ENCODE peak calls at places on chromosomes 6 and 20, in nine cellular contexts. M is left ventricle myocardium superior; D is stimulated activated CD8-positive, alpha-beta memory T cell treated with anti-CD3 and anti-CD28 coated beads, Interleukin-15, amount 100 ng/mL, for 4 hours; L is activated T-helper 1 cell treated with anti-CD3 and anti-CD28 coated beads, Interleukin-2, amount 50 U/mL, for 16 hours; U is HFFc6; V is hypothalamus; S is tibial artery; I is NCI-H2081; H is fibroblast of pulmonary artery. P is an unnamed sample.
A peak's percentile ranks its signal among the peaks of the same experiment; 100 is the strongest.

GRCh38 chr6:144379356-144379755 is 94.2 kb downstream of the UTRN start:
- DNase-seq in M (no peak), D (no peak), L (no peak), U (peak; percentile 36), V (no peak), S (no peak), I (no peak), H (no peak), P (peak; percentile 31)

GRCh38 chr20:30506100-30506499 is 751.4 kb upstream of the DEFB115 start:
- DNase-seq in M (no peak), D (no peak), L (no peak), U (no peak), V (no peak), S (no peak), I (no peak), H (no peak), P (no peak)

GRCh38 chr20:5402903-5403531 is 86.3 kb upstream of the PROKR2 start:
- DNase-seq in M (no peak), D (no peak), L (no peak), U (peak; percentile 9), V (no peak), S (no peak), I (no peak), H (peak; percentile 24), P (no peak)

GRCh38 chr6:156866181-156866862 is 89.1 kb downstream of the ARID1B start:
- DNase-seq in M (no peak), D (no peak), L (no peak), U (peak; percentile 23), V (peak; percentile 12), S (no peak), I (no peak), H (no peak), P (peak; percentile 45)

GRCh38 chr6:142635130-142635529 is 309.8 kb downstream of the HIVEP2 start:
- DNase-seq in M (no peak), D (no peak), L (no peak), U (no peak), V (no peak), S (no peak), I (no peak), H (no peak), P (no peak)

GRCh38 chr6:88749849-88750248 is 213.6 kb downstream of the RNGTT start:
- DNase-seq in M (no peak), D (no peak), L (no peak), U (no peak), V (no peak), S (no peak), I (no peak), H (no peak), P (no peak)

GRCh38 chr6:110039996-110040383 is 61.9 kb downstream of the GPR6 start:
- DNase-seq in M (no peak), D (no peak), L (no peak), U (peak; percentile 18), V (no peak), S (no peak), I (peak; percentile 62), H (peak; percentile 49), P (no peak)

GRCh38 chr20:23666189-23666588 is 22.6 kb downstream of the CST4 start:
- DNase-seq in M (no peak), D (no peak), L (no peak), U (no peak), V (no peak), S (no peak), I (no peak), H (peak; percentile 31), P (no peak)

GRCh38 chr20:63750807-63751470 is 11.4 kb downstream of the SLC2A4RG start:
- DNase-seq in M (no peak), D (no peak), L (peak; percentile 49), U (no peak), V (no peak), S (no peak), I (no peak), H (no peak), P (no peak)

GRCh38 chr6:15400572-15401004 is 154.7 kb downstream of the JARID2 start:
- DNase-seq in M (peak; percentile 84), D (no peak), L (no peak), U (no peak), V (peak; percentile 51), S (peak; percentile 51), I (peak; percentile 54), H (peak; percentile 56), P (no peak)

GRCh38 chr6:168785720-168786511 is 344.9 kb downstream of the SMOC2 start:
- DNase-seq in M (no peak), D (no peak), L (no peak), U (no peak), V (no peak), S (no peak), I (no peak), H (no peak), P (no peak)

GRCh38 chr6:35065870-35066269 is 75.3 kb downstream of the TCP11 start:
- DNase-seq in M (no peak), D (no peak), L (no peak), U (no peak), V (no peak), S (no peak), I (no peak), H (no peak), P (no peak)

GRCh38 chr6:158316022-158316421 is 3.8 kb downstream of the TULP4 start:
- DNase-seq in M (no peak), D (no peak), L (no peak), U (no peak), V (no peak), S (no peak), I (no peak), H (peak; percentile 25), P (no peak)

GRCh38 chr20:54219751-54220426 is 12.0 kb downstream of the PFDN4 start:
- DNase-seq in M (no peak), D (no peak), L (no peak), U (peak; percentile 32), V (no peak), S (no peak), I (peak; percentile 4), H (peak; percentile 77), P (peak; percentile 19)

GRCh38 chr6:31422587-31422986 is 19.2 kb downstream of the MICA start:
- DNase-seq in M (no peak), D (no peak), L (no peak), U (no peak), V (no peak), S (no peak), I (no peak), H (no peak), P (no peak)

GRCh38 chr6:50927816-50928215 is 109.1 kb downstream of the TFAP2B start:
- DNase-seq in M (no peak), D (no peak), L (no peak), U (no peak), V (no peak), S (no peak), I (no peak), H (no peak), P (peak; percentile 92)

GRCh38 chr6:137637161-137637560 is 143.0 kb upstream of the OLIG3 start:
- DNase-seq in M (no peak), D (no peak), L (no peak), U (peak; percentile 82), V (no peak), S (peak; percentile 39), I (no peak), H (peak; percentile 98), P (peak; percentile 86)

GRCh38 chr6:32432050-32432450 is 7.6 kb upstream of the HLA-DRA start:
- DNase-seq in M (no peak), D (no peak), L (no peak), U (peak; percentile 25), V (no peak), S (no peak), I (no peak), H (peak; percentile 55), P (no peak)